ENCODE peak calls at places on chromosomes 13 and 19, in ten cellular contexts. R, E, A, W, J, C, P, Q, N and V are unnamed samples.
A peak's percentile ranks its signal among the peaks of the same experiment; 100 is the strongest.

GRCh38 chr13:85665286-85665685 is 133.9 kb downstream of the SLITRK6 start:
- DNase-seq in R (no peak), E (no peak), A (no peak), W (peak; percentile 82), J (no peak), C (no peak), P (no peak), Q (no peak), N (no peak), V (no peak)

GRCh38 chr19:18785179-18786124 is 5.7 kb downstream of the COMP start:
- DNase-seq in R (peak; percentile 93), E (peak; percentile 61), A (peak; percentile 80), W (peak; percentile 22), J (peak; percentile 87), C (peak; percentile 87), P (peak; percentile 84), Q (peak; percentile 94), N (peak; percentile 82), V (peak; percentile 48)

GRCh38 chr13:52353116-52353718 is 52.8 kb downstream of the THSD1 start:
- DNase-seq in R (no peak), E (no peak), A (no peak), W (peak; percentile 75), J (no peak), C (no peak), P (no peak), Q (no peak), N (no peak), V (no peak)

GRCh38 chr19:15508035-15508710 is at the start of gene CYP4F22:
- DNase-seq in R (peak; percentile 80), E (peak; percentile 36), A (no peak), W (no peak), J (no peak), C (no peak), P (no peak), Q (no peak), N (no peak), V (no peak)

GRCh38 chr19:38557205-38557799 is 60.5 kb downstream of the MAP4K1 start:
- DNase-seq in R (no peak), E (no peak), A (peak; percentile 29), W (no peak), J (no peak), C (no peak), P (no peak), Q (peak; percentile 44), N (peak; percentile 29), V (peak; percentile 24)

GRCh38 chr13:49877629-49878218 is 58.4 kb downstream of the SPRYD7 start:
- DNase-seq in R (no peak), E (no peak), A (peak; percentile 44), W (no peak), J (no peak), C (no peak), P (no peak), Q (no peak), N (no peak), V (no peak)

GRCh38 chr19:548841-549830 is 5.3 kb downstream of the GZMM start:
- DNase-seq in R (no peak), E (no peak), A (no peak), W (no peak), J (no peak), C (no peak), P (no peak), Q (no peak), N (no peak), V (no peak)

GRCh38 chr13:99357149-99357596 is 50.0 kb upstream of the GPR183 start:
- DNase-seq in R (no peak), E (no peak), A (no peak), W (peak; percentile 91), J (no peak), C (no peak), P (no peak), Q (no peak), N (no peak), V (peak; percentile 58)

GRCh38 chr13:59126474-59126873 is 1037.3 kb downstream of the DIAPH3 start:
- DNase-seq in R (no peak), E (no peak), A (no peak), W (no peak), J (no peak), C (no peak), P (no peak), Q (no peak), N (no peak), V (no peak)

GRCh38 chr19:31154021-31154420 is 195.2 kb downstream of the TSHZ3 start:
- DNase-seq in R (no peak), E (no peak), A (no peak), W (peak; percentile 4), J (no peak), C (no peak), P (no peak), Q (no peak), N (no peak), V (no peak)

GRCh38 chr13:59472134-59472533 is 691.6 kb downstream of the DIAPH3 start:
- DNase-seq in R (no peak), E (no peak), A (no peak), W (peak; percentile 61), J (no peak), C (no peak), P (no peak), Q (no peak), N (no peak), V (no peak)

GRCh38 chr19:11013771-11014170 is 52.9 kb downstream of the SMARCA4 start:
- DNase-seq in R (no peak), E (no peak), A (no peak), W (no peak), J (no peak), C (no peak), P (no peak), Q (no peak), N (no peak), V (no peak)

DNA sequence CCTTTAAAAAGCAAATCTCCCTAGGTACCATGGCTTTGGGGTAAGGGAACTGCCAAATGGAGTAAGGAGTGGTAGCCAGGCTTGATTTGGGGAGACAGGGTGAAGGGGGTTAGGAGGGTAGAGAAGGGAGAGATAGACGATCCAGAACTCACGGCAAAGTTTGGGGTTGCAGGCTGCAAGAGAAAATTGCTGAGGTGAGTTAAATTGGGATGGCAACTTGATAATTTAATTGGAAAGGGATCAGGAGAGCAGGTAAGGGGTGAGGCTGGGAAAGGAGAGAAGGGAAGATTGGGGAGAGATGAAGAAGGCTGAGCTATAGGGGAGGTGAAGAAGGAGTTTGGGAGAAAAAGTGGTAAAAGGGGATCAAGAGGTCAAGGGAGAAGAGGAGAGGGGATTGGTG is 4.0 kb downstream of the IZUMO2 start:
- DNase-seq in R (no peak), E (no peak), A (no peak), W (no peak), J (no peak), C (no peak), P (no peak), Q (no peak), N (no peak), V (no peak)
- H3K9me3 ChIP-seq in R (no peaks in the 10 kb centered on the region), E (no peaks in the 10 kb centered on the region), A (no peaks in the 10 kb centered on the region), W (peaks cover 9% of the 10 kb centered on the region), J (peaks cover 4% of the 10 kb centered on the region), C (no peaks in the 10 kb centered on the region), P (peaks cover 5% of the 10 kb centered on the region), Q (no peaks in the 10 kb centered on the region), N (peaks cover 18% of the 10 kb centered on the region), V (peaks cover 11% of the 10 kb centered on the region)

DNA sequence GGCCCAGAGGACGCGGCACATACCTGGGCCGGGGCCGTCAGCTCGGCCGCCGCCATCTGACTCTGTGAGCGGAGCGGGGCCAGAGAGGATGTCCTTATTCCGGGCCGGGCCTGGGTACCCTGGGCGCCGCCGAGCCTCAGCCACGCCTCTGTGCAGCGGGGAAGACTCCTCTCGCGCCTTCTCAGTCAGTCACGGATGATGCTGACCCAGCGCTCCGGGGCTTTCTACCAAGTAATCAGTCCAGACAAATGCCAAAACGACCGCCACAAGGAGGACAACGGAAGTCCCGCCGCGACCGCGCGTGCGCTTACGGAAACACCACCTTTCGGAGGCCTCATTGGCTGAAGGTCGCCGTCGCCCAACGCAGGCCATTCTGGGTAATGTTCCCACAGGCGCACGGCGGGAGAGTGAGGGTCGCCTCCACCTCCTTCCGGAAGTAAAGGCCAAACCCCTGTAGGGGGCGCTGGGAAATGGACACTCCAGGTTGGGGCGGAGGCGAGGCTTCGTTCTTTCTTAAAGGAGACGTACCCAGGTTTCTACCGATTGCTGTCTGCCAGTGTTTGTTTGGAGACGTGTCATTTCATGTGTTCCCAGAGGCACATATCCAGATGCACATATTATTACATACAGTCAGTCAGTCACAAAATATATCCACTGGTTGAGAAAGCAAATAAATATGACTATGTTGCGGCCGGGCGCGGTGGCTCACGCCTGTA is at the start of gene ZNF256:
- DNase-seq in R (peak; percentile 96), E (peak; percentile 91), A (peak; percentile 75), W (peak; percentile 93), J (peak; percentile 95), C (peak; percentile 93), P (peak; percentile 92), Q (peak; percentile 95), N (peak; percentile 87), V (peak; percentile 74)
- TF ChIP-seq CTCF in R (peak; percentile 67), E (peak; percentile 56), A (peak; percentile 29), W (peak; percentile 71), J (peak; percentile 56), C (peak; percentile 36), P (peak; percentile 70), Q (peak; percentile 44), N (no peak), V (peak; percentile 31)

DNA sequence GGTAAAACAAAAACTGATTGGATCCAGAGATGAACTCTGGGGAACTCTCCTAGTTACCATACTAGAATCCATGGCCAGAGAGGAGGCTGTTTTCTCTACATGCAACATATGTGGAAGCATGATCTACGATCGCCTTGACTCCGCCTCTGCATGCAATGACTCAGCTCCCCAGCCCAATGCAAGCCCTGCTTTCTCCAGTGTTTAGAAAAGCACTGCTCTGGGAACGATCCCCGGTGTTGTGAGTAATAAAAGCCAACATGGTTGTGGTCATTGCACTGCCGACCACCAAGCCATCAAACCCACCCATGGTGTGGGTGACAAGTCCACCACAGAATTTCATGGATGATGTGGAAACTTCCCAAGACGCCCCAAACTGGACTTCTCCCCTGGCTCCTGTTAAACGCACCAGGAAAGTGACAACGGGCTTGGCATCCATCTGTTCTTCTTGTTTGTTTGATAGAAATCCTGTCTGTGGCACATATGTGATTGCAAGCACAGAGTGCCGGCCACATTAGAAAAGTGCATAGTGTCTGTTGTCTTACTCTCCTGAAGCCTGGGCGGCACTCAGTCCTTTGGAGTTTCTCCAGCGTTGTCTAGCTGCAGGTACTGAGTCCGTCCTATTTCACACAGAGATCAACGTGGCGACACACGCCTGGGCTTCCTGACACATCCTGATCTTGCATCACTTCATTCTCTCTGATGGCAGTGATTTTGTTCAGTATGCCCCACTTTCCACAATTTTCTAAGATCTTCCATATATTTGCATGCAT is 36.4 kb upstream of the VSTM2B start:
- DNase-seq in R (no peak), E (no peak), A (no peak), W (no peak), J (no peak), C (peak; percentile 27), P (no peak), Q (no peak), N (no peak), V (no peak)
- H3K27me3 ChIP-seq in R (no peaks in the 10 kb centered on the region), E (no peaks in the 10 kb centered on the region), A (no peaks in the 10 kb centered on the region), W (no peaks in the 10 kb centered on the region), J (peaks cover 15% of the 10 kb centered on the region), C (no peaks in the 10 kb centered on the region), P (no peaks in the 10 kb centered on the region), Q (no peaks in the 10 kb centered on the region), N (no peaks in the 10 kb centered on the region), V (peaks cover 9% of the 10 kb centered on the region)

DNA sequence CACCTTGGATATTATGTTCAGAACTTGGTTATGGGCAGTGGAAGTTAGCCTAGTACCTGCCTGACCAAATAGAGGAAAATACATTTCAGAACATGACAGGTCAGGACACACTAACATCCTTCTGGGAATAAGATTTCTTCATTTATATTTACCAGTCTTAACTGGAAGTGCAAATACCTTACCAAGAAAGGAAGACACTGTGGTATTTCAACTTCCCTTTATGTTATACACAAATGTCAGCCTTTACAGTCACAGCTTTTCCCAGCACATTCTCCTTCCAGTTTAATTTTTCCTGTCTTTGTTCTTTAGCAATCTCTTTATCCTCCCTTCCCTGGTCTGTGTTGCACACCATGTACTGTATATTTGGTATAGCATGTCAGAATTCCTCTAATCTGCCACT is 124.1 kb upstream of the STARD13 start:
- DNase-seq in R (no peak), E (no peak), A (no peak), W (no peak), J (no peak), C (no peak), P (no peak), Q (no peak), N (no peak), V (no peak)
- H3K9me3 ChIP-seq in R (no peaks in the 10 kb centered on the region), E (no peaks in the 10 kb centered on the region), A (no peaks in the 10 kb centered on the region), W (no peaks in the 10 kb centered on the region), J (no peaks in the 10 kb centered on the region), C (no peaks in the 10 kb centered on the region), P (no peaks in the 10 kb centered on the region), Q (no peaks in the 10 kb centered on the region), N (no peaks in the 10 kb centered on the region), V (no peaks in the 10 kb centered on the region)